ENCODE peak calls at places on chromosomes 6 and 20, in four cellular contexts. E is mesendoderm, A is GM23248, R is endothelial cell of umbilical vein. Z is an unnamed sample.

GRCh38 chr20:34264141-34264540 is 22.9 kb downstream of the ASIP start:
- DNase-seq in E (no peak), A (no peak), R (no peak), Z (no peak)

GRCh38 chr6:91088515-91088914 is 501.6 kb upstream of the MAP3K7 start:
- DNase-seq in E (peak), A (no peak), R (no peak), Z (no peak)

GRCh38 chr20:24160563-24161355 is 172.2 kb upstream of the GGTLC1 start:
- DNase-seq in E (peak), A (peak), R (peak), Z (peak)

GRCh38 chr6:44504321-44504761 is 116.8 kb downstream of the CDC5L start:
- DNase-seq in E (no peak), A (no peak), R (no peak), Z (no peak)

GRCh38 chr20:61026731-61027130 is 225.3 kb upstream of the CDH4 start:
- DNase-seq in E (no peak), A (no peak), R (no peak), Z (no peak)

GRCh38 chr20:574297-574942 is 30.8 kb upstream of the CSNK2A1 start:
- DNase-seq in E (peak), A (no peak), R (peak), Z (no peak)

GRCh38 chr6:22079788-22080187 is 217.0 kb downstream of the PRL start:
- DNase-seq in E (no peak), A (peak), R (no peak), Z (no peak)

GRCh38 chr6:129472239-129472638 is 237.7 kb downstream of the ARHGAP18 start:
- DNase-seq in E (peak), A (no peak), R (no peak), Z (no peak)

GRCh38 chr6:13593720-13594119 is 19.3 kb downstream of the SIRT5 start:
- DNase-seq in E (no peak), A (no peak), R (no peak), Z (no peak)

GRCh38 chr6:79841577-79842381 is 105.6 kb downstream of the ELOVL4 start:
- DNase-seq in E (peak), A (peak), R (no peak), Z (no peak)

GRCh38 chr6:17156112-17156921 is 54.5 kb downstream of the STMND1 start:
- DNase-seq in E (peak), A (peak), R (peak), Z (peak)

GRCh38 chr20:59159091-59159821 is 4.4 kb upstream of the ZNF831 start:
- DNase-seq in E (peak), A (no peak), R (no peak), Z (no peak)

GRCh38 chr6:142887534-142887933 is 57.4 kb downstream of the HIVEP2 start:
- DNase-seq in E (no peak), A (no peak), R (no peak), Z (no peak)

GRCh38 chr6:55293116-55293515 is 34.2 kb upstream of the GFRAL start:
- DNase-seq in E (peak), A (peak), R (no peak), Z (peak)

GRCh38 chr6:128532110-128532509 is 11.7 kb upstream of the PTPRK start:
- DNase-seq in E (no peak), A (no peak), R (no peak), Z (no peak)

GRCh38 chr6:9361749-9362148 is 926.4 kb upstream of the SLC35B3 start:
- DNase-seq in E (no peak), A (no peak), R (no peak), Z (no peak)

GRCh38 chr20:52972190-52972937 is at the start of gene TSHZ2:
- DNase-seq in E (peak), A (peak), R (no peak), Z (peak)

GRCh38 chr6:147285087-147285855 is 81.1 kb downstream of the STXBP5 start:
- DNase-seq in E (peak), A (peak), R (peak), Z (peak)

GRCh38 chr20:38321959-38322598 is 18.1 kb downstream of the BPI start:
- DNase-seq in E (peak), A (peak), R (peak), Z (peak)

GRCh38 chr20:23211164-23211563 is 125.0 kb upstream of the CD93 start:
- DNase-seq in E (no peak), A (no peak), R (no peak), Z (no peak)

GRCh38 chr20:62778601-62779416 is 17.5 kb upstream of the MRGBP start:
- DNase-seq in E (peak), A (no peak), R (no peak), Z (peak)

GRCh38 chr6:90231798-90232197 is 64.8 kb downstream of the BACH2 start:
- DNase-seq in E (no peak), A (no peak), R (no peak), Z (no peak)

GRCh38 chr6:170405311-170405975 is 98.9 kb downstream of the FAM120B start:
- DNase-seq in E (peak), A (peak), R (peak), Z (no peak)

GRCh38 chr6:161369339-161369738 is 95.5 kb upstream of the AGPAT4 start:
- DNase-seq in E (peak), A (peak), R (no peak), Z (no peak)

GRCh38 chr6:112443666-112444065 is 96.5 kb downstream of the RFPL4B start:
- DNase-seq in E (no peak), A (peak), R (no peak), Z (no peak)

GRCh38 chr20:36540551-36541211 is 638 bp upstream of the MYL9 start:
- DNase-seq in E (peak), A (no peak), R (no peak), Z (no peak)

GRCh38 chr6:830667-831327 is 137.9 kb upstream of the EXOC2 start:
- DNase-seq in E (no peak), A (no peak), R (no peak), Z (no peak)

GRCh38 chr6:90295854-90296345 is 743 bp downstream of the BACH2 start:
- DNase-seq in E (peak), A (peak), R (peak), Z (no peak)

GRCh38 chr6:112683926-112684325 is 336.8 kb downstream of the RFPL4B start:
- DNase-seq in E (no peak), A (peak), R (no peak), Z (no peak)

GRCh38 chr6:2999005-2999620 is 581 bp upstream of the NQO2 start:
- DNase-seq in E (no peak), A (peak), R (no peak), Z (peak)

GRCh38 chr6:14068133-14068532 is 49.4 kb upstream of the CD83 start:
- DNase-seq in E (no peak), A (peak), R (peak), Z (no peak)

GRCh38 chr6:107489636-107490567 is at the start of gene SOBP:
- DNase-seq in E (peak), A (peak), R (peak), Z (peak)

GRCh38 chr6:166675736-166676135 is 48.7 kb upstream of the RPS6KA2 start:
- DNase-seq in E (no peak), A (no peak), R (no peak), Z (peak)

GRCh38 chr6:112320561-112321300 is 26.4 kb upstream of the RFPL4B start:
- DNase-seq in E (no peak), A (peak), R (peak), Z (no peak)

GRCh38 chr6:46062312-46062711 is 46.7 kb upstream of the CLIC5 start:
- DNase-seq in E (no peak), A (no peak), R (no peak), Z (no peak)

DNA sequence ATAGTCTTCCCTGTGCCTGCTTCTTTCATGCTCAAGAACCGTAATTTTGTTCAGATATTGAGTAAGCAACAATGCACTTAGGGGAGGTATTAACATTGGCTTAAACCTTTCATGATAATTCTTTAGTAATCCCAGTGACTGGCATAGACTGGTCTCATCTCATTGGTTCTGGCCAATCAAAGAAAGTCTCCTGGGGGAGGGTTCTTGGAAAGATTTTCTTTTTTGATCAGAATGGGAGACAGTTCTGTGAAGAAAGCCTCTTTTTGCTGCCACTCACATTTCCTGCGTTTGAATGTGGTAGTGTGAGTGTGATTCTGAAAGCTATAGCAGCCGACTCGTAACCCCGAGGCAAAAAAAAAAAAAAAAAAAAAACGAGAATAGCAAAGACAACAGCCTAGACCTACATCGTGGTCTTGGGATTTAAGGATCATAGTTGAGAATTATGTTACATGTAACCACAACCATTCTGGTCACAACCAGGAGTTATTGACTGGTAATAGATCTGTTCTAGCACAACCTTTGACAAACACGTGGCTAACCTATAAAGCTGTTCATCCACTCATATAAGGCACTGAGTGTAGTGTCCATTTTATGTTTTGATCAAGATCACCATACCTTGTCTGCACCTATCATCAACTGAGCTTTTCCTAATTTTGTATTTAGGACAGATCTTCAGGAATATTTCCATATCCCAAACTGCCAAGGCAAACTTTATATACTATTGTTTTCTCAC is 15.1 kb upstream of the TMEM217 start:
- DNase-seq in E (no peak), A (no peak), R (no peak), Z (no peak)
- H3K4me2 ChIP-seq in E (no peak), A (no peak), R (no peak), Z (no peak)

DNA sequence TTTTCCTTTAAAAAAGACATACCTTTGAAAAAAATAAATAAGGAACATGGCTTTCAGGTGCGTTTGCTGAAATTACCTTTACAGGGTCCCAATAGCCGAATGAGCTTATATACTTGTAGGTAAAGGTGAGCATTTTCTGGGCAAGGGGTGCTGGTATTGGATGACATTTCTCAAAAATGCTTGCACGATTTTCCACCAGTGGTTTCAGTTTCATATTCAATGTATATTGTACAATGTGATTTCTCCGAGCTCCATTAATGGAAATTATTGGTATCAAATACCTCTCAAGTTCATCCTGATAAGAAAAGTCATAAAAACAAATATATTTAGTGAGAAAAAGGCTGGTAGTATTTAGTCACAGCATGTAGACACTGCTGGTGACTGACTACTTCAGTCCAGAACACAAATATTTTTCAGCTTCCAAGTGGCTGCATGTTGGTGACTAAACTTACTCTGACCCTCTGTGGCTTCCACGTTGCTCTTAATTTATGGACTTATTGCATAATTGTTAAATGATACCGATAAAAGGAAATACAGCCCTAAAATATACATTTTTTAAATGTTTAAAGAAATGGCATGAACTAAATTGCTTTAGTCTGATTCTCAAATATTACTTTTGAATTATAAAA is 32.9 kb upstream of the ZBTB24 start:
- DNase-seq in E (no peak), A (peak), R (no peak), Z (no peak)
- H3K4me2 ChIP-seq in E (no peak), A (no peak), R (no peak), Z (peak)

DNA sequence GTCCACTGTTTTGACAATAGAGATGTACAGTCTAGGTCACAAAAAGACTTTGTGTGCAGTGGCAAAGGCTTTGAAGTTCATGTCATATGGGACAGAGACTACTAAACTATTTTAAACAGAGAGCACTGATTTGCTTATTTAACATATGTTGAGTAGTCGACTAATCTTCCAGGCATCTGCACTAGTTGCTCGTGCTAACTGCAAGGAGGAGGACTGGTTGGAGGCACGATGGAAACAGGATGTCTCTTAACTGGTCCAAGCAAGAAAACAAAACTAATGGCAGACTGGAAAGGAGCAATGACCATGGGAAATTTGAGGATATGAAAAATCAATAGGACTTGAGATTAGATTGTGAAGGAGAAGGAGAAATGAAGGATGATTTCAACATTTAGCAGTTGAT is 28.5 kb upstream of the ERVFRD-1 start:
- DNase-seq in E (peak), A (peak), R (no peak), Z (no peak)
- H3K4me2 ChIP-seq in E (no peak), A (no peak), R (no peak), Z (no peak)

DNA sequence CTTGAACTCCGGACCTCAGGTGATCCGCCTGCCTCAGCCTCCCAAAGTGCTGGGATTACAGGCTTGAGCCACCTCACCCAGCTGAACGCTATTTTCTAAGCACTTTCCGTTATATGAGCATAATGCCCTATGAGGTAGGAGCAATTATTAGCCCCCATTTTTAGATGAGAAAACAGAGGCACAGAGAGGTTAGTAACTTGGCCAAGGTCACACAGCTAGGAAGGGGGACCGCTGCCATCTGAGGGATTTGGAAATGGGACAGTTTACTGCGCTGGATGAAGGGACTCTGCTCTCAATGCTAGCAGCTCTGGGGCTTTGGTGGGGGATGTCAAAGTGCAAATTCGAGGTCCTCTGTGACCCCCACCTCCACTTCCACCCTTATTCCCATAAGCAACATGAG is 62.5 kb downstream of the BCAS4 start:
- DNase-seq in E (no peak), A (no peak), R (no peak), Z (no peak)
- H3K4me2 ChIP-seq in E (no peak), A (no peak), R (no peak), Z (no peak)

GRCh38 chr6:4693566-4693965 is 82.6 kb upstream of the CDYL start:
- DNase-seq in E (no peak), A (no peak), R (no peak), Z (no peak)

GRCh38 chr6:4692664-4693063 is 83.5 kb upstream of the CDYL start:
- DNase-seq in E (no peak), A (no peak), R (no peak), Z (no peak)

GRCh38 chr6:4687989-4688947 is 87.9 kb upstream of the CDYL start:
- DNase-seq in E (no peak), A (peak), R (peak), Z (no peak)

GRCh38 chr6:4687656-4687988 is 88.6 kb upstream of the CDYL start:
- DNase-seq in E (no peak), A (no peak), R (no peak), Z (no peak)

GRCh38 chr6:4693158-4693557 is 83.0 kb upstream of the CDYL start:
- DNase-seq in E (no peak), A (no peak), R (no peak), Z (no peak)
- H3K4me2 ChIP-seq in E (no peak), A (no peak), R (no peak), Z (no peak)

GRCh38 chr20:31540406-31540805 is 26.2 kb downstream of the HM13 start:
- DNase-seq in E (no peak), A (no peak), R (no peak), Z (no peak)

GRCh38 chr20:31536575-31536974 is 22.3 kb downstream of the HM13 start:
- DNase-seq in E (no peak), A (no peak), R (no peak), Z (no peak)

GRCh38 chr20:31537116-31537858 is 23.0 kb downstream of the HM13 start:
- DNase-seq in E (no peak), A (no peak), R (no peak), Z (no peak)

GRCh38 chr20:31537859-31538245 is 23.6 kb downstream of the HM13 start:
- DNase-seq in E (no peak), A (no peak), R (no peak), Z (no peak)

DNA sequence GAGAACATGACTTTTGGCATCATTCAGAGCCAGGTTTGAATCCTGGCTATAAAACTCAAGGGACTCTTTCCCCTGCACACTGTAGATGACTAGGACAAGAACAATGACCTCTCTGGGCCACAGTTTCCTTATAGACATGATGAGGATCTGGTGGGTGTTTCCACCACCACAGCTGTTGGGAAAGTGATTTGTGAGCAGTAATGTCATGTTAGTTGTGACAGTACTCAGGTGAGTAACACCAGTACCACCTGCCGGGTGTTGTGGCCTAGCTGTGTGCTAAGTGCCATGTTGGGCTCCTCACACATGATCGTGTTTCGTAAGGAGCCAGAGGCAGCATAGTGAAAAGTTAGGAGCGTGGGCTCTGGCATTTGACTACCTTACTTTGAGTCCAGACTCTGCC is 24.1 kb downstream of the HM13 start:
- DNase-seq in E (no peak), A (no peak), R (no peak), Z (no peak)
- H3K4me2 ChIP-seq in E (no peak), A (no peak), R (no peak), Z (no peak)